ENCODE peak calls at places on chromosomes 4 and X, in seven cellular contexts. C is AG08395; E is HTR-8/SVneo; P is hypothalamus; R is amygdala; Z is T-helper 9 cell; Q is effector memory CD8-positive, alpha-beta T cell. H is an unnamed sample.
A peak's percentile ranks its signal among the peaks of the same experiment; 100 is the strongest.

GRCh38 chr4:102299302-102299701 is 46.0 kb downstream of the SLC39A8 start:
- DNase-seq in P (no peak), R (no peak), Z (no peak), E (no peak), C (peak; percentile 6), Q (no peak), H (no peak)

GRCh38 chr4:27018910-27019309 is 158.3 kb downstream of the STIM2 start:
- DNase-seq in Z (no peak), E (no peak), C (no peak), R (no peak), Q (no peak), P (no peak), H (no peak)

GRCh38 chr4:87804871-87805270 is 5.5 kb downstream of the IBSP start:
- DNase-seq in Q (no peak), C (no peak), R (no peak), P (no peak), E (no peak), Z (no peak), H (no peak)

GRCh38 chr4:153776601-153777000 is 12.3 kb downstream of the SFRP2 start:
- DNase-seq in R (no peak), Z (no peak), C (no peak), E (no peak), Q (no peak), P (no peak), H (no peak)

GRCh38 chrX:40734956-40735317 is 405 bp downstream of the MED14 start:
- DNase-seq in P (peak; percentile 48), C (no peak), Q (peak; percentile 21), E (peak; percentile 9), Z (no peak), R (no peak), H (no peak)

GRCh38 chr4:78379991-78380739 is 171.4 kb upstream of the ANXA3 start:
- DNase-seq in P (no peak), Q (no peak), C (peak; percentile 61), R (no peak), E (no peak), Z (no peak), H (no peak)

GRCh38 chr4:80243274-80244018 is 23.0 kb upstream of the FGF5 start:
- DNase-seq in P (no peak), Q (no peak), C (no peak), E (no peak), Z (no peak), R (no peak), H (no peak)

GRCh38 chr4:183576701-183577100 is 71.8 kb downstream of the ING2 start:
- DNase-seq in C (no peak), Z (no peak), E (no peak), P (no peak), Q (no peak), R (no peak), H (no peak)

GRCh38 chr4:148007789-148008188 is 275.9 kb downstream of the ARHGAP10 start:
- DNase-seq in E (no peak), P (no peak), C (no peak), R (no peak), Z (no peak), Q (no peak), H (no peak)

GRCh38 chr4:33262809-33263208 is 2542.6 kb downstream of the PCDH7 start:
- DNase-seq in Z (no peak), P (no peak), C (no peak), E (peak; percentile 62), R (no peak), Q (no peak), H (no peak)

GRCh38 chr4:76028242-76028859 is 5.1 kb upstream of the CXCL10 start:
- DNase-seq in P (no peak), R (no peak), C (no peak), Q (no peak), E (no peak), Z (no peak), H (no peak)

GRCh38 chrX:7889138-7889537 is 38.1 kb downstream of the PNPLA4 start:
- DNase-seq in R (no peak), P (no peak), E (peak; percentile 1), Z (no peak), C (no peak), Q (no peak), H (no peak)

GRCh38 chrX:1485033-1485432 is 32.3 kb upstream of the ASMTL start:
- DNase-seq in P (no peak), Z (no peak), Q (no peak), C (no peak), E (no peak), R (no peak), H (no peak)

GRCh38 chrX:445727-446126 is 59.0 kb upstream of the PPP2R3B start:
- DNase-seq in Q (no peak), E (no peak), R (no peak), Z (no peak), P (no peak), C (no peak), H (no peak)

GRCh38 chrX:120791013-120791643 is 84.5 kb downstream of the CT47B1 start:
- DNase-seq in P (no peak), C (peak; percentile 71), Z (no peak), E (peak; percentile 1), R (no peak), Q (no peak), H (peak; percentile 69)

GRCh38 chrX:116240446-116240845 is 69.9 kb downstream of the AGTR2 start:
- DNase-seq in Z (no peak), P (no peak), E (no peak), R (no peak), Q (no peak), C (no peak), H (no peak)

GRCh38 chrX:115344885-115345653 is 55.6 kb downstream of the LUZP4 start:
- DNase-seq in R (peak; percentile 32), E (peak; percentile 44), P (peak; percentile 45), C (peak; percentile 93), Q (no peak), Z (no peak), H (peak; percentile 93)

GRCh38 chr4:20254517-20255250 is 3.0 kb downstream of the SLIT2 start:
- DNase-seq in R (no peak), Q (no peak), C (peak; percentile 28), E (no peak), P (no peak), Z (no peak), H (peak; percentile 60)

GRCh38 chr4:150256841-150257273 is 178.6 kb downstream of the DCLK2 start:
- DNase-seq in P (no peak), Z (no peak), C (no peak), E (no peak), Q (no peak), R (no peak), H (no peak)

GRCh38 chr4:81447551-81448266 is 24.0 kb downstream of the RASGEF1B start:
- DNase-seq in P (no peak), E (no peak), Q (no peak), Z (no peak), R (no peak), C (no peak), H (no peak)

H was measured in MG63.